ENCODE peak calls at places on chromosomes 2 and 18, in six cellular contexts. Q, W, P, A, O and E are unnamed samples. For H3K36me3, the result is how much of the 10 kb centered on the place peaks cover.

GRCh38 chr2:158688722-158689121 is 106.4 kb upstream of the DAPL1 start:
- DNase-seq in Q (no peak), W (no peak), P (no peak), A (peak), O (no peak), E (peak)

GRCh38 chr2:14902953-14903352 is 270.4 kb downstream of the LRATD1 start:
- DNase-seq in Q (no peak), W (no peak), P (no peak), A (no peak), O (no peak), E (no peak)

GRCh38 chr2:10288606-10289005 is 14.1 kb upstream of the HPCAL1 start:
- DNase-seq in Q (no peak), W (no peak), P (no peak), A (no peak), O (no peak), E (no peak)

GRCh38 chr2:47785986-47786385 is 3.0 kb downstream of the MSH6 start:
- DNase-seq in Q (peak), W (no peak), P (no peak), A (no peak), O (no peak), E (no peak)

GRCh38 chr2:85802337-85803103 is 48.7 kb downstream of the ATOH8 start:
- DNase-seq in Q (no peak), W (no peak), P (no peak), A (no peak), O (no peak), E (no peak)

GRCh38 chr2:55966431-55967118 is 43.0 kb upstream of the EFEMP1 start:
- DNase-seq in Q (no peak), W (no peak), P (peak), A (no peak), O (no peak), E (no peak)

GRCh38 chr2:86160156-86160952 is 34.9 kb downstream of the IMMT start:
- DNase-seq in Q (no peak), W (no peak), P (peak), A (no peak), O (no peak), E (no peak)

GRCh38 chr2:239966029-239966847 is 58.9 kb downstream of the NDUFA10 start:
- DNase-seq in Q (no peak), W (no peak), P (no peak), A (no peak), O (no peak), E (peak)

GRCh38 chr2:120415060-120415459 is 69.1 kb downstream of the INHBB start:
- DNase-seq in Q (no peak), W (no peak), P (no peak), A (no peak), O (no peak), E (no peak)

GRCh38 chr2:188272121-188272520 is 19.6 kb upstream of the GULP1 start:
- DNase-seq in Q (no peak), W (no peak), P (no peak), A (no peak), O (no peak), E (no peak)

GRCh38 chr2:25312958-25313710 is 28.6 kb downstream of the DNMT3A start:
- DNase-seq in Q (no peak), W (no peak), P (no peak), A (no peak), O (no peak), E (no peak)

GRCh38 chr2:128377071-128377910 is 58.6 kb upstream of the HS6ST1 start:
- DNase-seq in Q (no peak), W (no peak), P (no peak), A (no peak), O (no peak), E (no peak)

GRCh38 chr18:23276456-23276855 is 141.2 kb downstream of the CABLES1 start:
- DNase-seq in Q (no peak), W (no peak), P (no peak), A (no peak), O (no peak), E (no peak)

GRCh38 chr2:67394734-67395133 is 2.4 kb upstream of the ETAA1 start:
- DNase-seq in Q (no peak), W (no peak), P (peak), A (peak), O (no peak), E (no peak)

GRCh38 chr2:198273670-198274069 is 469.3 kb downstream of the PLCL1 start:
- DNase-seq in Q (no peak), W (no peak), P (peak), A (no peak), O (no peak), E (no peak)

GRCh38 chr2:237256845-237257244 is 157.1 kb downstream of the COL6A3 start:
- DNase-seq in Q (no peak), W (no peak), P (peak), A (no peak), O (no peak), E (no peak)

GRCh38 chr2:57552885-57553284 is 493.7 kb upstream of the VRK2 start:
- DNase-seq in Q (no peak), W (no peak), P (no peak), A (no peak), O (no peak), E (no peak)

GRCh38 chr18:26794210-26795101 is 71.1 kb downstream of the AQP4 start:
- DNase-seq in Q (no peak), W (peak), P (no peak), A (no peak), O (no peak), E (no peak)

GRCh38 chr18:25459814-25460213 is 107.8 kb upstream of the ZNF521 start:
- DNase-seq in Q (no peak), W (no peak), P (no peak), A (no peak), O (no peak), E (no peak)

GRCh38 chr18:74196220-74197119 is 48.1 kb downstream of the TIMM21 start:
- DNase-seq in Q (peak), W (peak), P (peak), A (peak), O (peak), E (no peak)

GRCh38 chr2:109614715-109615636 is 812 bp downstream of the SOWAHC start:
- DNase-seq in Q (no peak), W (no peak), P (no peak), A (peak), O (peak), E (no peak)

GRCh38 chr2:171169333-171169732 is 8.6 kb upstream of the TLK1 start:
- DNase-seq in Q (no peak), W (no peak), P (no peak), A (no peak), O (no peak), E (no peak)

GRCh38 chr18:10841203-10841602 is 308.2 kb downstream of the PIEZO2 start:
- DNase-seq in Q (no peak), W (no peak), P (no peak), A (no peak), O (no peak), E (no peak)

GRCh38 chr2:11713815-11714214 is 32.6 kb upstream of the LPIN1 start:
- DNase-seq in Q (no peak), W (no peak), P (no peak), A (peak), O (no peak), E (no peak)

GRCh38 chr18:2100694-2101213 is 470.6 kb downstream of the METTL4 start:
- DNase-seq in Q (no peak), W (no peak), P (no peak), A (no peak), O (no peak), E (no peak)

GRCh38 chr2:99067871-99068270 is 73.6 kb upstream of the C2orf15 start:
- DNase-seq in Q (no peak), W (no peak), P (no peak), A (no peak), O (no peak), E (no peak)

GRCh38 chr2:222424729-222425671 is 657 bp downstream of the SGPP2 start:
- DNase-seq in Q (no peak), W (peak), P (no peak), A (no peak), O (no peak), E (no peak)

GRCh38 chr2:219737270-219737691 is 109.9 kb downstream of the SLC4A3 start:
- DNase-seq in Q (no peak), W (no peak), P (peak), A (peak), O (no peak), E (no peak)

GRCh38 chr2:9178905-9179571 is 27.6 kb upstream of the ASAP2 start:
- DNase-seq in Q (no peak), W (peak), P (peak), A (no peak), O (no peak), E (peak)

GRCh38 chr2:129760669-129761068 is 218.8 kb upstream of the RAB6C start:
- DNase-seq in Q (no peak), W (no peak), P (no peak), A (no peak), O (no peak), E (no peak)

GRCh38 chr2:237695201-237695780 is 67.9 kb downstream of the LRRFIP1 start:
- DNase-seq in Q (peak), W (peak), P (peak), A (no peak), O (no peak), E (peak)

GRCh38 chr2:241665731-241666440 is 20.7 kb downstream of the DTYMK start:
- DNase-seq in Q (no peak), W (no peak), P (peak), A (no peak), O (no peak), E (no peak)

GRCh38 chr2:222561817-222562424 is 94.0 kb downstream of the FARSB start:
- DNase-seq in Q (peak), W (peak), P (no peak), A (peak), O (peak), E (no peak)

GRCh38 chr2:239881031-239881471 is 144.1 kb downstream of the NDUFA10 start:
- DNase-seq in Q (no peak), W (no peak), P (no peak), A (no peak), O (no peak), E (no peak)

GRCh38 chr2:112692914-112693313 is 27.9 kb upstream of the NT5DC4 start:
- DNase-seq in Q (no peak), W (no peak), P (peak), A (no peak), O (no peak), E (no peak)

GRCh38 chr2:159226059-159226461 is 60.4 kb downstream of the WDSUB1 start:
- DNase-seq in Q (no peak), W (peak), P (peak), A (peak), O (no peak), E (no peak)

GRCh38 chr18:34643982-34644381 is 66.1 kb upstream of the DTNA start:
- DNase-seq in Q (no peak), W (no peak), P (no peak), A (no peak), O (no peak), E (no peak)

GRCh38 chr2:62884514-62884913 is 166.1 kb upstream of the OTX1 start:
- DNase-seq in Q (no peak), W (no peak), P (peak), A (no peak), O (no peak), E (no peak)

GRCh38 chr2:98399112-98399511 is 45.5 kb upstream of the INPP4A start:
- DNase-seq in Q (no peak), W (no peak), P (no peak), A (no peak), O (no peak), E (no peak)

GRCh38 chr2:164843346-164843841 is 1.8 kb upstream of the COBLL1 start:
- DNase-seq in Q (no peak), W (no peak), P (no peak), A (no peak), O (no peak), E (no peak)

GRCh38 chr2:191048073-191048472 is 34.1 kb upstream of the STAT1 start:
- DNase-seq in Q (no peak), W (no peak), P (peak), A (no peak), O (no peak), E (no peak)

GRCh38 chr2:191051825-191052778 is 38.1 kb upstream of the STAT1 start:
- DNase-seq in Q (no peak), W (peak), P (peak), A (peak), O (peak), E (no peak)

GRCh38 chr2:191051177-191051576 is 37.2 kb upstream of the STAT1 start:
- DNase-seq in Q (no peak), W (no peak), P (peak), A (peak), O (no peak), E (no peak)

GRCh38 chr2:191049728-191050639 is 36.0 kb upstream of the STAT1 start:
- DNase-seq in Q (peak), W (no peak), P (peak), A (peak), O (peak), E (no peak)

DNA sequence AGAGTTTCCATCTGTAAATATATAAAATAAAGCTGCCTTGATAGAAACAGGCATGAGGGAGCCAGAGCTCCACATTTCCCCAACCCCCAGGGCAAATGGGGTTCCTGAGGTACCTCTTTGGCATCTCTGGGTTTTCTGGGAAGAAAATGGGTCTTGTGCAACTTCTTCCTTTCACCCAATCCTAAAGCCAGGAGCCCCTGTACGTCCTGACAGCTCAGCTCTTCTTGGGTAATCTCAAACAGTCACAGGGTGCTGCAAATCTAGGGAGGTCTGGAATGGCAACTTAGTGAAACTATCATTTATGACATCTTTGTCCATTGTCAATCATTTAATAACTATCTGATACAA is 36.6 kb upstream of the STAT1 start:
- DNase-seq in Q (no peak), W (no peak), P (peak), A (peak), O (no peak), E (no peak)
- H3K4me2 ChIP-seq in Q (no peak), W (no peak), P (peak), A (no peak), O (no peak), E (no peak)

GRCh38 chr2:157424374-157424773 is 19.5 kb downstream of the CYTIP start:
- DNase-seq in Q (no peak), W (no peak), P (no peak), A (no peak), O (no peak), E (no peak)
- H3K36me3 ChIP-seq in Q (under half), W (under half), P (under half), A (under half), O (under half), E (under half)

DNA sequence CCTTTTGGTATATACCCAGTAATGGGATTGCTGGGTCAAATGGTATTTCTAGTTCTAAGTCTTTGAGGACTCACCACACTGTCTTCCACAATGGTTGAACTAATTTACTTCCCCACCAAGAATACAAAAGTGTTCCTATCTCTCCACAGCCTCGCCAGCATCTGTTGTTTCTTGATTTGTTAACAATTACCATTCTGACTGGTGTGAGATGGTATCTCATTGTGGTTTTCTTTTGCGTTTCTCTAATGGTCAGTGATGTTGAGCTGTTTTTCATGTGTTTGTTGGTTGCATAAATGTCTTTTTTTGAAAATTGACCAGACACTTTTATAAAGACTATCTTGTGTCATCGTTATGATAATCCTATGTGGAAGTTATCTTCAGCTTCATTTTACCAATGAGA is 16.0 kb upstream of the ATP8B1 start:
- DNase-seq in Q (no peak), W (no peak), P (peak), A (no peak), O (no peak), E (no peak)
- H3K4me2 ChIP-seq in Q (no peak), W (no peak), P (no peak), A (no peak), O (no peak), E (no peak)

GRCh38 chr2:134366359-134366758 is 112.5 kb downstream of the MGAT5 start:
- DNase-seq in Q (no peak), W (no peak), P (no peak), A (no peak), O (no peak), E (peak)
- H3K36me3 ChIP-seq in Q (under half), W (under half), P (under half), A (under half), O (under half), E (under half)

DNA sequence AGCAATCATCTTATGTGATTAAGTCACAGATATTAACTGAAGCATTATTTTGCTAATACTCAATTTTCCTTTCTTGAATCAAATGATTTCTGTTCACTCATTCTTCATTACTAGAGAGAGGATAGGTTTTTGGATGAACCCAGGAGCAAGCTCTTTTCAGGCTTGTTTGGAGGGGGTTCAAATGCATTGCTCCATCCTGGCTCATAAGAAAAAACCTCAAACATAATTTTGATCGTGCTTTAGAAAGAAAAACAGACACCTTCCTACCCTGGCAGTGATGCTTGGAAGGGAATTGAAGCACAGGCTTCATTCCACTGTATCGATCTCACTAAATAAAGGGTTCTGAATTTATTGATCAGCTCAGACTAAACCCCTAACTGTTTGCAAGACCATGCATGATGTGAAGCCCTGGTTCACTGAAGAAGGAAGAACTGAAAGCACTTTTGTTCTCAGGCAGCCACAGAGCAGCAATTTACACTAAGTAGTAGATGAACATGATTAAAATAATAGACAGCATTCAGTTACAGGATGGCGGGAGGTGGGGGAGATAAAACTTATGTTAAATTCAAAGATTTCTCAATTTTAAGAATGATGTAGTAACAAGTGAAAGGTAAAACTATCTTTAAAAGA is 53.4 kb downstream of the CDH2 start:
- DNase-seq in Q (no peak), W (no peak), P (no peak), A (no peak), O (no peak), E (no peak)
- H3K4me2 ChIP-seq in Q (no peak), W (no peak), P (peak), A (no peak), O (no peak), E (no peak)

DNA sequence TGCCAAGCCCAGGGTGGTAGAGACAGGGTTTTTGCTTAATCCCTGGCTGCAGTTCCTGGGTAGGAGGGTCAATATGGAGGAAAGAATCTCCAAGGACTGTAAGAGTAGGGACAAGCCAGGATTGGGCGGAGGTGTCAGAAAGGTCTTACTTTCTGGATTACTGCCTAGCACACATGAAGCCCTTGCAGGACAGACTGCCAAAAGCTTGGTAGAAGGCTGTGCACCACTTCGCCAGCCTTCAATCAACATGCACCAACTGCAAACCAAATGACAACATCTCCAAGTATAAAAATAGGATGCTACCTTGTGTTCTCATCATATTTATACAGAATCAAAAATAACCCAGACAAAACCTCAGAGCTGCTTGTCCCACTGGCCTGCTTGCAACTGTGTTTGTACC is 3.7 kb downstream of the ZNF142 start:
- DNase-seq in Q (no peak), W (no peak), P (no peak), A (no peak), O (no peak), E (no peak)
- H3K36me3 ChIP-seq in Q (under half), W (under half), P (under half), A (under half), O (under half), E (under half)